ENCODE peak calls at places on chromosome 14, in eight cellular contexts. One of them, this sample, is unnamed.

GRCh38 chr14:35335388-35336092 is 43.4 kb downstream of the PSMA6 start:
- DNase-seq in K562: no peak
- DNase-seq in lower leg skin: no peak
- DNase-seq in AG09309: no peak
- DNase-seq in right lobe of liver: no peak
- DNase-seq in C1 segment of cervical spinal cord: no peak
- DNase-seq in activated CD4-positive, alpha-beta T cell treated with anti-CD3 and anti-CD28 coated beads, Interleukin-2, amount 50 U/mL, for 24 hours: no peak
- DNase-seq in activated gamma-delta T cell treated with Interleukin-2 at 50 U/mL for 16 hours: no peak
- DNase-seq in this sample: peak; percentile 75

GRCh38 chr14:81137316-81137715 is 83.4 kb downstream of the GTF2A1 start:
- DNase-seq in K562: no peak
- DNase-seq in lower leg skin: no peak
- DNase-seq in AG09309: peak; percentile 31
- DNase-seq in right lobe of liver: no peak
- DNase-seq in C1 segment of cervical spinal cord: no peak
- DNase-seq in activated CD4-positive, alpha-beta T cell treated with anti-CD3 and anti-CD28 coated beads, Interleukin-2, amount 50 U/mL, for 24 hours: no peak
- DNase-seq in activated gamma-delta T cell treated with Interleukin-2 at 50 U/mL for 16 hours: no peak
- DNase-seq in this sample: peak; percentile 68

GRCh38 chr14:65184032-65184764 is 81.9 kb upstream of the MAX start:
- DNase-seq in K562: no peak
- DNase-seq in lower leg skin: no peak
- DNase-seq in AG09309: no peak
- DNase-seq in right lobe of liver: no peak
- DNase-seq in C1 segment of cervical spinal cord: no peak
- DNase-seq in activated CD4-positive, alpha-beta T cell treated with anti-CD3 and anti-CD28 coated beads, Interleukin-2, amount 50 U/mL, for 24 hours: no peak
- DNase-seq in activated gamma-delta T cell treated with Interleukin-2 at 50 U/mL for 16 hours: no peak
- DNase-seq in this sample: no peak

GRCh38 chr14:55712505-55712904 is 132.5 kb downstream of the KTN1 start:
- DNase-seq in K562: no peak
- DNase-seq in lower leg skin: no peak
- DNase-seq in AG09309: no peak
- DNase-seq in right lobe of liver: peak; percentile 70
- DNase-seq in C1 segment of cervical spinal cord: no peak
- DNase-seq in activated CD4-positive, alpha-beta T cell treated with anti-CD3 and anti-CD28 coated beads, Interleukin-2, amount 50 U/mL, for 24 hours: no peak
- DNase-seq in activated gamma-delta T cell treated with Interleukin-2 at 50 U/mL for 16 hours: no peak
- DNase-seq in this sample: no peak

GRCh38 chr14:50344116-50344775 is 32.1 kb downstream of the DMAC2L start:
- DNase-seq in K562: no peak
- DNase-seq in lower leg skin: no peak
- DNase-seq in AG09309: no peak
- DNase-seq in right lobe of liver: no peak
- DNase-seq in C1 segment of cervical spinal cord: no peak
- DNase-seq in activated CD4-positive, alpha-beta T cell treated with anti-CD3 and anti-CD28 coated beads, Interleukin-2, amount 50 U/mL, for 24 hours: peak; percentile 86
- DNase-seq in activated gamma-delta T cell treated with Interleukin-2 at 50 U/mL for 16 hours: no peak
- DNase-seq in this sample: peak; percentile 23

GRCh38 chr14:105882626-105883025 is 356.2 kb downstream of the TMEM121 start:
- DNase-seq in K562: no peak
- DNase-seq in lower leg skin: no peak
- DNase-seq in AG09309: no peak
- DNase-seq in right lobe of liver: peak; percentile 5
- DNase-seq in C1 segment of cervical spinal cord: no peak
- DNase-seq in activated CD4-positive, alpha-beta T cell treated with anti-CD3 and anti-CD28 coated beads, Interleukin-2, amount 50 U/mL, for 24 hours: no peak
- DNase-seq in activated gamma-delta T cell treated with Interleukin-2 at 50 U/mL for 16 hours: peak; percentile 1
- DNase-seq in this sample: no peak

GRCh38 chr14:73789996-73790581 is 61.5 kb upstream of the PTGR2 start:
- DNase-seq in K562: no peak
- DNase-seq in lower leg skin: peak; percentile 69
- DNase-seq in AG09309: peak; percentile 78
- DNase-seq in right lobe of liver: no peak
- DNase-seq in C1 segment of cervical spinal cord: no peak
- DNase-seq in activated CD4-positive, alpha-beta T cell treated with anti-CD3 and anti-CD28 coated beads, Interleukin-2, amount 50 U/mL, for 24 hours: no peak
- DNase-seq in activated gamma-delta T cell treated with Interleukin-2 at 50 U/mL for 16 hours: no peak
- DNase-seq in this sample: no peak

GRCh38 chr14:66066991-66067788 is 419.0 kb upstream of the CCDC196 start:
- DNase-seq in K562: no peak
- DNase-seq in lower leg skin: no peak
- DNase-seq in AG09309: no peak
- DNase-seq in right lobe of liver: no peak
- DNase-seq in C1 segment of cervical spinal cord: no peak
- DNase-seq in activated CD4-positive, alpha-beta T cell treated with anti-CD3 and anti-CD28 coated beads, Interleukin-2, amount 50 U/mL, for 24 hours: no peak
- DNase-seq in activated gamma-delta T cell treated with Interleukin-2 at 50 U/mL for 16 hours: no peak
- DNase-seq in this sample: no peak

GRCh38 chr14:85443001-85443400 is 86.9 kb upstream of the FLRT2 start:
- DNase-seq in K562: no peak
- DNase-seq in lower leg skin: no peak
- DNase-seq in AG09309: no peak
- DNase-seq in right lobe of liver: no peak
- DNase-seq in C1 segment of cervical spinal cord: no peak
- DNase-seq in activated CD4-positive, alpha-beta T cell treated with anti-CD3 and anti-CD28 coated beads, Interleukin-2, amount 50 U/mL, for 24 hours: no peak
- DNase-seq in activated gamma-delta T cell treated with Interleukin-2 at 50 U/mL for 16 hours: no peak
- DNase-seq in this sample: no peak

GRCh38 chr14:63726499-63726898 is 1.4 kb downstream of the SGPP1 start:
- DNase-seq in K562: no peak
- DNase-seq in lower leg skin: no peak
- DNase-seq in AG09309: no peak
- DNase-seq in right lobe of liver: no peak
- DNase-seq in C1 segment of cervical spinal cord: no peak
- DNase-seq in activated CD4-positive, alpha-beta T cell treated with anti-CD3 and anti-CD28 coated beads, Interleukin-2, amount 50 U/mL, for 24 hours: no peak
- DNase-seq in activated gamma-delta T cell treated with Interleukin-2 at 50 U/mL for 16 hours: no peak
- DNase-seq in this sample: no peak

GRCh38 chr14:67396381-67396965 is 15.5 kb downstream of the PLEK2 start:
- DNase-seq in K562: no peak
- DNase-seq in lower leg skin: no peak
- DNase-seq in AG09309: peak; percentile 28
- DNase-seq in right lobe of liver: no peak
- DNase-seq in C1 segment of cervical spinal cord: no peak
- DNase-seq in activated CD4-positive, alpha-beta T cell treated with anti-CD3 and anti-CD28 coated beads, Interleukin-2, amount 50 U/mL, for 24 hours: no peak
- DNase-seq in activated gamma-delta T cell treated with Interleukin-2 at 50 U/mL for 16 hours: no peak
- DNase-seq in this sample: no peak

GRCh38 chr14:76550534-76550933 is 174.6 kb downstream of the ESRRB start:
- DNase-seq in K562: no peak
- DNase-seq in lower leg skin: no peak
- DNase-seq in AG09309: no peak
- DNase-seq in right lobe of liver: no peak
- DNase-seq in C1 segment of cervical spinal cord: no peak
- DNase-seq in activated CD4-positive, alpha-beta T cell treated with anti-CD3 and anti-CD28 coated beads, Interleukin-2, amount 50 U/mL, for 24 hours: no peak
- DNase-seq in activated gamma-delta T cell treated with Interleukin-2 at 50 U/mL for 16 hours: no peak
- DNase-seq in this sample: no peak

GRCh38 chr14:88198441-88198840 is 124.6 kb downstream of the KCNK10 start:
- DNase-seq in K562: no peak
- DNase-seq in lower leg skin: no peak
- DNase-seq in AG09309: no peak
- DNase-seq in right lobe of liver: no peak
- DNase-seq in C1 segment of cervical spinal cord: no peak
- DNase-seq in activated CD4-positive, alpha-beta T cell treated with anti-CD3 and anti-CD28 coated beads, Interleukin-2, amount 50 U/mL, for 24 hours: no peak
- DNase-seq in activated gamma-delta T cell treated with Interleukin-2 at 50 U/mL for 16 hours: no peak
- DNase-seq in this sample: no peak

GRCh38 chr14:101254805-101255764 is 306.2 kb upstream of the DIO3 start:
- DNase-seq in K562: no peak
- DNase-seq in lower leg skin: no peak
- DNase-seq in AG09309: no peak
- DNase-seq in right lobe of liver: no peak
- DNase-seq in C1 segment of cervical spinal cord: no peak
- DNase-seq in activated CD4-positive, alpha-beta T cell treated with anti-CD3 and anti-CD28 coated beads, Interleukin-2, amount 50 U/mL, for 24 hours: no peak
- DNase-seq in activated gamma-delta T cell treated with Interleukin-2 at 50 U/mL for 16 hours: no peak
- DNase-seq in this sample: no peak

GRCh38 chr14:32594766-32595165 is 265.7 kb downstream of the AKAP6 start:
- DNase-seq in K562: no peak
- DNase-seq in lower leg skin: no peak
- DNase-seq in AG09309: peak; percentile 73
- DNase-seq in right lobe of liver: no peak
- DNase-seq in C1 segment of cervical spinal cord: no peak
- DNase-seq in activated CD4-positive, alpha-beta T cell treated with anti-CD3 and anti-CD28 coated beads, Interleukin-2, amount 50 U/mL, for 24 hours: no peak
- DNase-seq in activated gamma-delta T cell treated with Interleukin-2 at 50 U/mL for 16 hours: no peak
- DNase-seq in this sample: no peak

GRCh38 chr14:70641548-70642312 is at the start of gene TTC9:
- DNase-seq in K562: peak; percentile 53
- DNase-seq in lower leg skin: no peak
- DNase-seq in AG09309: no peak
- DNase-seq in right lobe of liver: peak; percentile 57
- DNase-seq in C1 segment of cervical spinal cord: no peak
- DNase-seq in activated CD4-positive, alpha-beta T cell treated with anti-CD3 and anti-CD28 coated beads, Interleukin-2, amount 50 U/mL, for 24 hours: no peak
- DNase-seq in activated gamma-delta T cell treated with Interleukin-2 at 50 U/mL for 16 hours: no peak
- DNase-seq in this sample: no peak

GRCh38 chr14:90815817-90816662 is at the start of gene TTC7B:
- DNase-seq in K562: peak; percentile 81
- DNase-seq in lower leg skin: no peak
- DNase-seq in AG09309: no peak
- DNase-seq in right lobe of liver: peak; percentile 52
- DNase-seq in C1 segment of cervical spinal cord: no peak
- DNase-seq in activated CD4-positive, alpha-beta T cell treated with anti-CD3 and anti-CD28 coated beads, Interleukin-2, amount 50 U/mL, for 24 hours: no peak
- DNase-seq in activated gamma-delta T cell treated with Interleukin-2 at 50 U/mL for 16 hours: no peak
- DNase-seq in this sample: no peak

GRCh38 chr14:103021817-103022668 is 35.3 kb downstream of the CDC42BPB start:
- DNase-seq in K562: no peak
- DNase-seq in lower leg skin: no peak
- DNase-seq in AG09309: no peak
- DNase-seq in right lobe of liver: no peak
- DNase-seq in C1 segment of cervical spinal cord: no peak
- DNase-seq in activated CD4-positive, alpha-beta T cell treated with anti-CD3 and anti-CD28 coated beads, Interleukin-2, amount 50 U/mL, for 24 hours: no peak
- DNase-seq in activated gamma-delta T cell treated with Interleukin-2 at 50 U/mL for 16 hours: no peak
- DNase-seq in this sample: no peak

GRCh38 chr14:98564006-98564405 is 708.0 kb downstream of the BCL11B start:
- DNase-seq in K562: no peak
- DNase-seq in lower leg skin: no peak
- DNase-seq in AG09309: no peak
- DNase-seq in right lobe of liver: no peak
- DNase-seq in C1 segment of cervical spinal cord: no peak
- DNase-seq in activated CD4-positive, alpha-beta T cell treated with anti-CD3 and anti-CD28 coated beads, Interleukin-2, amount 50 U/mL, for 24 hours: no peak
- DNase-seq in activated gamma-delta T cell treated with Interleukin-2 at 50 U/mL for 16 hours: no peak
- DNase-seq in this sample: no peak

GRCh38 chr14:75579882-75580281 is 1.5 kb downstream of the FLVCR2 start:
- DNase-seq in K562: no peak
- DNase-seq in lower leg skin: no peak
- DNase-seq in AG09309: no peak
- DNase-seq in right lobe of liver: no peak
- DNase-seq in C1 segment of cervical spinal cord: no peak
- DNase-seq in activated CD4-positive, alpha-beta T cell treated with anti-CD3 and anti-CD28 coated beads, Interleukin-2, amount 50 U/mL, for 24 hours: no peak
- DNase-seq in activated gamma-delta T cell treated with Interleukin-2 at 50 U/mL for 16 hours: no peak
- DNase-seq in this sample: no peak

GRCh38 chr14:37197421-37198272 is at the start of gene MIPOL1:
- DNase-seq in K562: peak; percentile 84
- DNase-seq in lower leg skin: peak; percentile 45
- DNase-seq in AG09309: peak; percentile 46
- DNase-seq in right lobe of liver: peak; percentile 88
- DNase-seq in C1 segment of cervical spinal cord: peak; percentile 3
- DNase-seq in activated CD4-positive, alpha-beta T cell treated with anti-CD3 and anti-CD28 coated beads, Interleukin-2, amount 50 U/mL, for 24 hours: no peak
- DNase-seq in activated gamma-delta T cell treated with Interleukin-2 at 50 U/mL for 16 hours: no peak
- DNase-seq in this sample: peak; percentile 89

GRCh38 chr14:23130875-23131274 is 11.8 kb upstream of the CEBPE start:
- DNase-seq in K562: no peak
- DNase-seq in lower leg skin: no peak
- DNase-seq in AG09309: no peak
- DNase-seq in right lobe of liver: peak; percentile 44
- DNase-seq in C1 segment of cervical spinal cord: no peak
- DNase-seq in activated CD4-positive, alpha-beta T cell treated with anti-CD3 and anti-CD28 coated beads, Interleukin-2, amount 50 U/mL, for 24 hours: no peak
- DNase-seq in activated gamma-delta T cell treated with Interleukin-2 at 50 U/mL for 16 hours: no peak
- DNase-seq in this sample: no peak